ENCODE peak calls at places on chromosome 5, in five cellular contexts. C is GM12878, Y is H1, P is HepG2, V is HEK293T. K is an unnamed sample.

GRCh38 chr5:174295736-174296481 is 250.4 kb downstream of the NSG2 start:
- DNase-seq in C (no peak), Y (no peak), P (no peak), V (no peak), K (no peak)

GRCh38 chr5:80117446-80117845 is 82.3 kb downstream of the THBS4 start:
- DNase-seq in C (no peak), Y (no peak), P (no peak), V (no peak), K (no peak)

GRCh38 chr5:2352101-2352861 is 399.2 kb downstream of the IRX2 start:
- DNase-seq in C (no peak), Y (no peak), P (peak), V (no peak), K (no peak)

GRCh38 chr5:67050125-67050524 is 146.5 kb downstream of the CD180 start:
- DNase-seq in C (no peak), Y (no peak), P (no peak), V (no peak), K (no peak)

GRCh38 chr5:98397081-98397480 is 376.4 kb upstream of the RGMB start:
- DNase-seq in C (no peak), Y (no peak), P (no peak), V (no peak), K (no peak)

GRCh38 chr5:159478950-159479349 is 148.7 kb upstream of the IL12B start:
- DNase-seq in C (no peak), Y (no peak), P (no peak), V (no peak), K (no peak)

GRCh38 chr5:430214-430925 is 12.6 kb upstream of the EXOC3 start:
- DNase-seq in C (no peak), Y (no peak), P (no peak), V (no peak), K (no peak)

GRCh38 chr5:106205916-106206571 is 1464.7 kb downstream of the EFNA5 start:
- DNase-seq in C (no peak), Y (no peak), P (no peak), V (no peak), K (no peak)

GRCh38 chr5:73066466-73066865 is 53.9 kb upstream of the TMEM171 start:
- DNase-seq in C (no peak), Y (no peak), P (no peak), V (no peak), K (no peak)
- TF ChIP-seq SUZ12 in C (no peak), Y (no peak), P (no peak), V (no peak), K (no peak)

DNA sequence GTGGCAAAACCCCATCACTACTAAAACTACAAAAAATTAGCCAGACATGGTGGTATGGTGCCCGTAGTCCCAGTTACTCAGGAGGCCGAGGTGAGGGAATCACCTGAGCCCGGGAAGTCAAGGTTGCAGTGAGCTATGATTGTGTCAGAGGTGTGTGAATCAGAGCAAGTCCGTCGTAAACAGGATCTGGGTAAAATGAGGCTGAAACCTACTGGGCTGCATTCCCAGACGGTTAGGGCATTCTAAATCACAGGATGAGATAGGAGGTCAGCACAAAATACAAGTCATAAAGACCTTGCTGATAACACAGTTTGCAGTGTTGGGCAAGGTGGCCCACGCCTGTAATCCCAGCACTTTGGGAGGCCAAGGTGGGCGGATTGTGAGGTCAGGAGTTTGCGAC is 1.9 kb upstream of the CLTB start:
- DNase-seq in C (no peak), Y (no peak), P (peak), V (no peak), K (no peak)
- TF ChIP-seq SUZ12 in C (no peak), Y (no peak), P (no peak), V (no peak), K (no peak)

GRCh38 chr5:169567079-169567478 is 16.5 kb upstream of the SPDL1 start:
- DNase-seq in C (no peak), Y (no peak), P (no peak), V (no peak), K (no peak)
- TF ChIP-seq SUZ12 in C (no peak), Y (no peak), P (no peak), V (no peak), K (no peak)

GRCh38 chr5:139711067-139711851 is 63.1 kb downstream of the CXXC5 start:
- DNase-seq in C (no peak), Y (no peak), P (no peak), V (peak), K (no peak)

GRCh38 chr5:139708877-139709586 is 60.9 kb downstream of the CXXC5 start:
- DNase-seq in C (no peak), Y (no peak), P (peak), V (peak), K (no peak)

GRCh38 chr5:139710370-139711066 is 62.4 kb downstream of the CXXC5 start:
- DNase-seq in C (no peak), Y (no peak), P (peak), V (peak), K (no peak)

GRCh38 chr5:139708434-139708849 is 60.3 kb downstream of the CXXC5 start:
- DNase-seq in C (no peak), Y (no peak), P (no peak), V (no peak), K (no peak)

GRCh38 chr5:139709587-139710369 is 61.6 kb downstream of the CXXC5 start:
- DNase-seq in C (no peak), Y (no peak), P (no peak), V (no peak), K (no peak)
- TF ChIP-seq SUZ12 in C (no peak), Y (peak), P (no peak), V (no peak), K (no peak)

GRCh38 chr5:35488786-35489185 is 128.9 kb upstream of the SPEF2 start:
- DNase-seq in C (no peak), Y (no peak), P (no peak), V (no peak), K (no peak)
- TF ChIP-seq SUZ12 in C (no peak), Y (no peak), P (no peak), V (no peak), K (no peak)